ENCODE peak calls at places on chromosome 10, in ten cellular contexts. I, X, N, P, Y, K, U, W, S and O are unnamed samples.
A peak's percentile ranks its signal among the peaks of the same experiment; 100 is the strongest.

GRCh38 chr10:24651923-24652322 is 71.8 kb downstream of the ARHGAP21 start:
- DNase-seq in I (no peak), X (no peak), N (no peak), P (no peak), Y (no peak), K (no peak), U (no peak), W (no peak), S (no peak), O (no peak)

GRCh38 chr10:116608683-116609594 is 11.8 kb upstream of the PNLIPRP2 start:
- DNase-seq in I (no peak), X (no peak), N (no peak), P (no peak), Y (no peak), K (peak; percentile 46), U (no peak), W (peak; percentile 21), S (no peak), O (no peak)

GRCh38 chr10:133473270-133473669 is 19.5 kb downstream of the SCART1 start:
- DNase-seq in I (no peak), X (no peak), N (no peak), P (no peak), Y (no peak), K (no peak), U (no peak), W (no peak), S (no peak), O (no peak)

GRCh38 chr10:84329094-84329611 is 764 bp downstream of the CCSER2 start:
- DNase-seq in I (no peak), X (no peak), N (peak; percentile 79), P (peak; percentile 51), Y (no peak), K (peak; percentile 60), U (no peak), W (peak; percentile 24), S (peak; percentile 56), O (no peak)

GRCh38 chr10:132241496-132241895 is 54.7 kb downstream of the DPYSL4 start:
- DNase-seq in I (no peak), X (peak; percentile 55), N (no peak), P (no peak), Y (no peak), K (no peak), U (no peak), W (no peak), S (no peak), O (no peak)

GRCh38 chr10:71729023-71729649 is 9.6 kb upstream of the C10orf105 start:
- DNase-seq in I (no peak), X (no peak), N (no peak), P (no peak), Y (no peak), K (no peak), U (no peak), W (peak; percentile 74), S (no peak), O (peak; percentile 71)

GRCh38 chr10:5812283-5813090 is 747 bp downstream of the GDI2 start:
- DNase-seq in I (no peak), X (peak; percentile 43), N (no peak), P (no peak), Y (peak; percentile 7), K (peak; percentile 59), U (no peak), W (peak; percentile 59), S (no peak), O (peak; percentile 28)

GRCh38 chr10:2985729-2986232 is 81.6 kb upstream of the PFKP start:
- DNase-seq in I (no peak), X (no peak), N (no peak), P (peak; percentile 28), Y (no peak), K (no peak), U (no peak), W (no peak), S (no peak), O (no peak)

GRCh38 chr10:127527891-127528290 is 21.2 kb upstream of the NPS start:
- DNase-seq in I (no peak), X (peak; percentile 37), N (no peak), P (no peak), Y (no peak), K (no peak), U (no peak), W (no peak), S (no peak), O (no peak)

GRCh38 chr10:89122431-89123066 is 84.6 kb downstream of the CH25H start:
- DNase-seq in I (no peak), X (no peak), N (no peak), P (peak; percentile 43), Y (no peak), K (no peak), U (no peak), W (no peak), S (no peak), O (no peak)

GRCh38 chr10:2990764-2991163 is 76.6 kb upstream of the PFKP start:
- DNase-seq in I (no peak), X (no peak), N (no peak), P (no peak), Y (no peak), K (no peak), U (no peak), W (no peak), S (no peak), O (no peak)

GRCh38 chr10:76251773-76252617 is 820.6 kb downstream of the LRMDA start:
- DNase-seq in I (peak; percentile 73), X (peak; percentile 93), N (no peak), P (peak; percentile 100), Y (no peak), K (no peak), U (no peak), W (peak; percentile 69), S (no peak), O (peak; percentile 74)

GRCh38 chr10:29861811-29862505 is 197.4 kb downstream of the JCAD start:
- DNase-seq in I (peak; percentile 53), X (no peak), N (no peak), P (peak; percentile 89), Y (no peak), K (no peak), U (no peak), W (no peak), S (no peak), O (no peak)

DNA sequence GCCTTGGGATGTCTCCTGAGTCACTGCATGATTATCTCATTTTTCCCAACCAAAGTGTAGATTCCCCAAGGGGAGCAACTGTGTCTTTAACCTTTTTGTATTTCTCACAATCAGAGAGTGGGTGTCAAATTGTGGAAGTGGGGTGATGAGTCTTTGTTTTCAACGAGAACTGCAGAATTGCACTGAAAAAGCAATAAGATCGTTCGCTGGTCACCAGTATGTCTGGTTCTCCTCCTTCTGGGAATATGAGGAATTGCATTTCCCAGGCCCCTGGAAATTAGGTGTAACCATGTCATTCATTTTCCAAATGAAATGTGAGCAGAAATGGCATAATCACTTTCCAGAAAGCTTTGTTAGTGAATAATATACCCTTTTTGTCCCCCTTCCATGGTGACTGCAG is 326.9 kb downstream of the GPAM start:
- DNase-seq in I (no peak), X (no peak), N (no peak), P (no peak), Y (no peak), K (peak; percentile 35), U (no peak), W (no peak), S (no peak), O (no peak)
- TF ChIP-seq CTCF in I (peak; percentile 18), X (no peak), N (no peak), P (no peak), Y (no peak), K (peak; percentile 66), U (no peak), W (peak; percentile 46), S (no peak), O (peak; percentile 21)

GRCh38 chr10:34262965-34263364 is 552.1 kb downstream of the PARD3 start:
- DNase-seq in I (no peak), X (no peak), N (no peak), P (no peak), Y (no peak), K (peak; percentile 38), U (no peak), W (no peak), S (no peak), O (no peak)
- TF ChIP-seq CTCF in I (peak; percentile 2), X (no peak), N (no peak), P (no peak), Y (no peak), K (peak; percentile 34), U (no peak), W (no peak), S (no peak), O (no peak)

GRCh38 chr10:63465293-63466167 is at the start of gene JMJD1C:
- DNase-seq in I (no peak), X (peak; percentile 82), N (peak; percentile 37), P (peak; percentile 88), Y (peak; percentile 48), K (peak; percentile 93), U (no peak), W (peak; percentile 86), S (peak; percentile 88), O (peak; percentile 69)
- TF ChIP-seq CTCF in I (no peak), X (peak; percentile 34), N (no peak), P (no peak), Y (peak; percentile 13), K (peak; percentile 21), U (no peak), W (no peak), S (no peak), O (no peak)

GRCh38 chr10:47307381-47307780 is 7.4 kb downstream of the GDF10 start:
- DNase-seq in I (no peak), X (no peak), N (no peak), P (no peak), Y (no peak), K (no peak), U (no peak), W (no peak), S (no peak), O (no peak)

GRCh38 chr10:47311193-47311899 is 10.9 kb upstream of the GDF2 start:
- DNase-seq in I (no peak), X (no peak), N (peak; percentile 65), P (no peak), Y (no peak), K (no peak), U (no peak), W (no peak), S (no peak), O (no peak)

GRCh38 chr10:47310090-47310505 is 10.1 kb downstream of the GDF10 start:
- DNase-seq in I (no peak), X (no peak), N (no peak), P (no peak), Y (no peak), K (no peak), U (no peak), W (no peak), S (no peak), O (no peak)

GRCh38 chr10:47308775-47309174 is 8.8 kb downstream of the GDF10 start:
- DNase-seq in I (no peak), X (no peak), N (no peak), P (no peak), Y (no peak), K (no peak), U (no peak), W (no peak), S (no peak), O (no peak)

DNA sequence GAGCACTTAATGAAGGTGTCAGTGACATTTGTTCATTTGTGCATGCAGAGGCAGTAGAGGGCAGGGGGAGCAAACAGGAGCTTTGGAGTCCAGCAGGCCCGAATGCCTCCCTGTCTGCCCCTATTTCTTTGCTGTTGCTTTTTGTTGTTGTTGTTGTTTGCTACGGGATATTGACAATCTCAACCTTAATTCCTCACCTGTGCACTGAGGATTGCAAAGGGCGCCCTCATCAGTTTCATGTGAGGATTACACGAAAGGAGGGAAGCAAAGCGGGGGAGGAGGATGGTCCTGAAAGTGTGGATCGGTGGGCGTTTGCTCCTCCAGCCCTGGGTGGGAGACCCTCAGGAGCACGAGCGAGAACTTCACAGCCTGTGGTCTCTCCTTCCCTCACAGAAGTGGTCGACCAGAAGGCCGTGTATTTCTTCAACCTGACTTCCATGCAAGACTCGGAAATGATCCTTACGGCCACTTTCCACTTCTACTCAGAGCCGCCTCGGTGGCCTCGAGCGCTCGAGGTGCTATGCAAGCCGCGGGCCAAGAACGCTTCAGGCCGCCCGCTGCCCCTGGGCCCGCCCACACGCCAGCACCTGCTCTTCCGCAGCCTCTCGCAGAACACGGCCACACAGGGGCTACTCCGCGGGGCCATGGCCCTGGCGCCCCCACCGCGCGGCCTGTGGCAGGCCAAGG is 9.5 kb downstream of the GDF10 start:
- DNase-seq in I (no peak), X (no peak), N (no peak), P (no peak), Y (no peak), K (peak; percentile 74), U (no peak), W (no peak), S (no peak), O (no peak)
- TF ChIP-seq CTCF in I (peak; percentile 27), X (no peak), N (no peak), P (peak; percentile 31), Y (no peak), K (peak; percentile 76), U (no peak), W (peak; percentile 31), S (no peak), O (peak; percentile 42)